ENCODE peak calls at places on chromosome 14, in seven cellular contexts. C is GOT3, M is A549, P is NCI-H510A, T is HTR-8/SVneo, I is GM03348, V is GM13977. L is an unnamed sample.

GRCh38 chr14:90538095-90538494 is 141.3 kb downstream of the CALM1 start:
- DNase-seq in T (no peak), P (no peak), M (no peak), C (no peak), V (no peak), I (no peak), L (no peak)

GRCh38 chr14:96081224-96081623 is 42.1 kb downstream of the C14orf132 start:
- DNase-seq in P (no peak), C (no peak), M (no peak), T (no peak), I (no peak), V (no peak), L (no peak)

GRCh38 chr14:61355892-61356325 is 34.5 kb downstream of the PRKCH start:
- DNase-seq in C (peak; percentile 2), T (peak; percentile 98), P (peak; percentile 82), I (peak; percentile 8), V (no peak), M (peak; percentile 57), L (peak; percentile 100)

GRCh38 chr14:95577067-95577800 is 42.4 kb downstream of the GLRX5 start:
- DNase-seq in V (peak; percentile 72), T (no peak), P (no peak), M (no peak), C (no peak), I (no peak), L (no peak)

GRCh38 chr14:94390372-94391086 is 2.1 kb upstream of the SERPINA1 start:
- DNase-seq in I (no peak), M (no peak), P (no peak), T (peak; percentile 34), C (no peak), V (no peak), L (no peak)

GRCh38 chr14:104388011-104388521 is 191.5 kb upstream of the C14orf180 start:
- DNase-seq in C (no peak), I (no peak), P (no peak), T (no peak), V (no peak), M (no peak), L (no peak)

GRCh38 chr14:50622978-50623377 is 45.1 kb downstream of the SAV1 start:
- DNase-seq in C (no peak), M (no peak), T (no peak), V (no peak), I (no peak), P (no peak), L (no peak)

GRCh38 chr14:102320033-102320660 is 601 bp downstream of the ZNF839 start:
- DNase-seq in V (peak; percentile 60), I (peak; percentile 62), T (no peak), M (no peak), P (no peak), C (no peak), L (peak; percentile 52)

GRCh38 chr14:100155049-100155621 is 4.3 kb downstream of the DEGS2 start:
- DNase-seq in P (no peak), T (peak; percentile 35), C (no peak), M (peak; percentile 70), I (no peak), V (no peak), L (no peak)

GRCh38 chr14:78129375-78129774 is 40.8 kb upstream of the NRXN3 start:
- DNase-seq in V (no peak), T (no peak), I (no peak), M (no peak), P (no peak), C (no peak), L (no peak)

GRCh38 chr14:101001311-101002069 is 98.0 kb upstream of the RTL1 start:
- DNase-seq in C (no peak), M (no peak), I (peak; percentile 40), V (no peak), T (no peak), P (no peak), L (no peak)

GRCh38 chr14:89624500-89625156 is 207.6 kb upstream of the FOXN3 start:
- DNase-seq in I (no peak), C (no peak), P (no peak), T (no peak), V (no peak), M (no peak), L (no peak)

GRCh38 chr14:21852061-21852664 is 178.5 kb upstream of the OR4E1 start:
- DNase-seq in T (peak; percentile 3), I (peak; percentile 28), P (no peak), M (peak; percentile 38), V (peak; percentile 12), C (no peak), L (no peak)

GRCh38 chr14:65210118-65210826 is 108.0 kb upstream of the MAX start:
- DNase-seq in C (no peak), T (no peak), P (no peak), V (no peak), I (no peak), M (no peak), L (peak; percentile 40)

GRCh38 chr14:53149656-53150319 is 3.3 kb downstream of the DDHD1 start:
- DNase-seq in C (no peak), I (no peak), M (no peak), P (no peak), T (no peak), V (no peak), L (no peak)

GRCh38 chr14:39266589-39266870 is 32.8 kb downstream of the MIA2 start:
- DNase-seq in I (peak; percentile 79), C (no peak), P (peak; percentile 45), V (peak; percentile 44), T (no peak), M (peak; percentile 70), L (peak; percentile 69)

GRCh38 chr14:49972199-49972671 is 79.4 kb downstream of the ARF6 start:
- DNase-seq in P (no peak), C (no peak), I (peak; percentile 52), M (peak; percentile 66), T (no peak), V (no peak), L (no peak)

GRCh38 chr14:54366726-54367707 is 29.8 kb upstream of the CDKN3 start:
- DNase-seq in I (peak; percentile 72), V (no peak), M (peak; percentile 73), T (peak; percentile 82), C (no peak), P (no peak), L (no peak)

GRCh38 chr14:24984846-24985589 is 64.9 kb downstream of the STXBP6 start:
- DNase-seq in T (no peak), V (no peak), P (no peak), M (no peak), C (no peak), I (no peak), L (no peak)

GRCh38 chr14:100654814-100655795 is 67.9 kb upstream of the BEGAIN start:
- DNase-seq in I (no peak), P (no peak), T (no peak), V (peak; percentile 75), M (peak; percentile 30), C (no peak), L (no peak)

GRCh38 chr14:99982449-99983250 is 82.6 kb upstream of the EVL start:
- DNase-seq in V (peak; percentile 75), M (peak; percentile 74), T (peak; percentile 66), C (no peak), I (peak; percentile 84), P (no peak), L (peak; percentile 63)

GRCh38 chr14:53180272-53181221 is 27.4 kb upstream of the DDHD1 start:
- DNase-seq in I (no peak), P (no peak), V (no peak), T (no peak), M (peak; percentile 45), C (no peak), L (no peak)

GRCh38 chr14:100866666-100867630 is 36.6 kb downstream of the RTL1 start:
- DNase-seq in T (no peak), C (no peak), V (no peak), P (no peak), M (no peak), I (no peak), L (no peak)

GRCh38 chr14:74945261-74945851 is 10.0 kb downstream of the PGF start:
- DNase-seq in I (peak; percentile 49), V (no peak), T (no peak), C (no peak), P (no peak), M (peak; percentile 68), L (peak; percentile 43)

GRCh38 chr14:100317897-100318808 is 5.0 kb upstream of the SLC25A47 start:
- DNase-seq in I (peak; percentile 93), V (peak; percentile 86), T (no peak), M (peak; percentile 63), C (no peak), P (no peak), L (peak; percentile 66)

L was measured in dermis microvascular lymphatic vessel endothelial cell.